ENCODE peak calls at places on chromosomes 11 and 22, in five cellular contexts. C is A549, I is HepG2, U is K562, Q is GM12878. A is an unnamed sample.

GRCh38 chr22:28112548-28113043 is 193.5 kb upstream of the PITPNB start:
- DNase-seq in Q (no peak), I (peak; percentile 25), C (no peak), U (peak; percentile 28), A (no peak)

GRCh38 chr22:39601180-39601535 is 30.6 kb downstream of the CACNA1I start:
- DNase-seq in I (no peak), C (no peak), Q (no peak), U (no peak), A (no peak)

GRCh38 chr11:70410276-70410675 is 11.9 kb downstream of the CTTN start:
- DNase-seq in I (no peak), C (no peak), U (no peak), Q (no peak), A (no peak)

GRCh38 chr22:37303821-37304274 is 21.5 kb downstream of the CYTH4 start:
- DNase-seq in C (peak; percentile 82), Q (no peak), I (peak; percentile 32), U (peak; percentile 43), A (no peak)

GRCh38 chr11:61341706-61342105 is 8.7 kb downstream of the TKFC start:
- DNase-seq in U (no peak), C (no peak), Q (no peak), I (no peak), A (no peak)

GRCh38 chr11:39992550-39992949 is 1466.9 kb downstream of the LRRC4C start:
- DNase-seq in I (no peak), C (no peak), Q (no peak), U (no peak), A (no peak)

GRCh38 chr11:1727861-1728260 is 22.5 kb downstream of the IFITM10 start:
- DNase-seq in U (no peak), C (no peak), I (no peak), Q (no peak), A (no peak)

GRCh38 chr11:126997196-126997595 is 3.4 kb downstream of the KIRREL3 start:
- DNase-seq in U (no peak), I (no peak), Q (no peak), C (no peak), A (no peak)

GRCh38 chr11:1752907-1753425 is 2.6 kb upstream of the IFITM10 start:
- DNase-seq in Q (no peak), C (no peak), U (no peak), I (no peak), A (no peak)

GRCh38 chr11:1296287-1296686 is 13.1 kb downstream of the TOLLIP start:
- DNase-seq in C (no peak), I (no peak), U (no peak), Q (no peak), A (no peak)

GRCh38 chr11:62880803-62881578 is at the start of gene SLC3A2:
- DNase-seq in C (peak; percentile 86), U (peak; percentile 84), I (peak; percentile 74), Q (peak; percentile 47), A (peak; percentile 88)

GRCh38 chr11:95283653-95284052 is 52.7 kb upstream of the SESN3 start:
- DNase-seq in U (no peak), C (no peak), I (no peak), Q (no peak), A (no peak)

GRCh38 chr11:3192511-3193372 is 25.9 kb downstream of the MRGPRG start:
- DNase-seq in Q (no peak), C (no peak), I (no peak), U (no peak), A (peak; percentile 46)

GRCh38 chr11:9565822-9566560 is 7.5 kb upstream of the WEE1 start:
- DNase-seq in I (peak; percentile 99), C (peak; percentile 93), U (peak; percentile 80), Q (peak; percentile 84), A (no peak)

GRCh38 chr11:8370812-8371515 is 107.3 kb upstream of the LMO1 start:
- DNase-seq in Q (no peak), I (no peak), U (no peak), C (no peak), A (no peak)
- TF ChIP-seq KDM1A in Q (no peak), I (no peak), U (no peak), C (no peak), A (no peak)

GRCh38 chr22:49807780-49808708 is 19.6 kb downstream of the BRD1 start:
- DNase-seq in Q (no peak), I (no peak), C (no peak), U (peak; percentile 45), A (no peak)
- TF ChIP-seq KDM1A in Q (no peak), I (no peak), C (no peak), U (no peak), A (no peak)

GRCh38 chr22:46457502-46458488 is 79.6 kb downstream of the CELSR1 start:
- DNase-seq in I (no peak), Q (no peak), U (no peak), C (no peak), A (no peak)
- TF ChIP-seq KDM1A in I (no peak), Q (no peak), U (no peak), C (no peak), A (no peak)

DNA sequence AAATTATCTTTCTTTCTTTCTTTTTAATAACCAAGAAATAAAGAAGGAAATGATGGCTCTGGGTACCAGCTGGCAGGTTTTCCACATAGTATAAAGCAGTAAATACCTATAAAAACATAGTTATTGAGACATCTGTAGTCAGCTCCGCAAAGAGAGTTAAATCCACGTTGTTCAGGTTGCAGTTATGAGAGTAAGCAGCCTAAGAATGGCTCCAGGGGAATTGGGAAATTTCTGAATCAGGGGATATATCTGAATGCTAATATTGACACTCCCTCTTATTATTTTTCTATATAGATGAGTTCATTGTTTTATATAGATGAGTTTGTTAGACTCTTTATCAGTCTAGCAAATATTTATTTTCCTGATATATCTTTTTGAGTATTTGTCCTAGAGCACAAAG is 322.0 kb upstream of the LRRC4C start:
- DNase-seq in I (no peak), U (no peak), Q (no peak), C (no peak), A (no peak)
- TF ChIP-seq KDM1A in I (no peak), U (no peak), Q (no peak), C (no peak), A (no peak)

GRCh38 chr22:38494498-38494897 is 11.6 kb downstream of the DDX17 start:
- DNase-seq in U (no peak), C (no peak), I (no peak), Q (no peak), A (no peak)

GRCh38 chr22:38489561-38490133 is 16.5 kb downstream of the DDX17 start:
- DNase-seq in I (no peak), C (no peak), Q (no peak), U (no peak), A (no peak)

GRCh38 chr22:38490475-38490874 is 15.6 kb downstream of the DDX17 start:
- DNase-seq in I (no peak), Q (no peak), U (no peak), C (no peak), A (no peak)

GRCh38 chr22:38490915-38491314 is 15.2 kb downstream of the DDX17 start:
- DNase-seq in Q (no peak), U (no peak), I (peak; percentile 83), C (no peak), A (no peak)

DNA sequence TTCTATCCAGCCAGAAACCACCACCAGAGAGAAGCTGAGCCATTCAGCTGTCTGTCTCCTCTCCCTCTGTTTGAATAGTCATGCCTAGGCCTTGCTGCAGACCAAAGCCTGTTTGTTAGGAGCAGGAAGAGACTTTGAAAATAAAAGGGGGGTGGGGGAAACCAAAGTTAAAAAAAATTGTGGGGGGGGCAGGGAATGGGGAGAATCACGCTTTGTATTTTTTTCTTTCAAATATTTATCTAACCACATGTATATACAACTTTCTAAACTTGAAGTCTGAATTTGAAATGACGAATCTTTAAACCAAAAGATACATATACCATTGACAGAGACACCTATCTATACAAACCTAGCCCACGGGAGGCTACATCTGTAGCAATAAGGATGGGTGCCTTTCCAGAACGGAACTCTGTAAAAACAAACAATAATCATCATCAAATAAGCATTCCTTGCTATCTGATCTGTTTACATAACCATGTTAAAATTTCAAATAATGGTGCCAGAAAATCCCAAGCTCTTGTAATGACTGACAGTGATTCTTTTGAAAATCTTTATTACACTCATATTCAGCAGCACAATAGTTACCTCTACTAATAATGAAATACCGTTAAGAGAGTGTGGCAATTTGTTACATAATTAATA is 14.3 kb downstream of the DDX17 start:
- DNase-seq in I (peak; percentile 25), C (no peak), Q (no peak), U (no peak), A (no peak)
- TF ChIP-seq KDM1A in I (no peak), C (no peak), Q (no peak), U (no peak), A (no peak)

GRCh38 chr11:68297494-68297811 is 14.9 kb upstream of the LRP5 start:
- DNase-seq in I (no peak), Q (no peak), U (no peak), C (no peak), A (no peak)

GRCh38 chr11:68298659-68299516 is 13.5 kb upstream of the LRP5 start:
- DNase-seq in U (peak; percentile 3), I (peak; percentile 62), C (no peak), Q (no peak), A (no peak)

GRCh38 chr11:68296344-68297051 is 15.9 kb upstream of the LRP5 start:
- DNase-seq in U (peak; percentile 3), I (no peak), C (no peak), Q (no peak), A (no peak)

GRCh38 chr11:68297052-68297378 is 15.4 kb upstream of the LRP5 start:
- DNase-seq in U (no peak), Q (no peak), C (no peak), I (no peak), A (no peak)

GRCh38 chr11:68297812-68298658 is 14.4 kb upstream of the LRP5 start:
- DNase-seq in Q (no peak), I (peak; percentile 98), C (peak; percentile 82), U (peak; percentile 90), A (peak; percentile 38)
- TF ChIP-seq KDM1A in Q (no peak), I (peak; percentile 76), C (no peak), U (no peak), A (peak; percentile 89)

GRCh38 chr11:66543263-66544107 is 2.4 kb downstream of the ZDHHC24 start:
- DNase-seq in U (no peak), I (no peak), C (no peak), Q (peak; percentile 38), A (no peak)
- TF ChIP-seq KDM1A in U (no peak), I (no peak), C (no peak), Q (no peak), A (no peak)